ENCODE peak calls at places on chromosomes 11 and 22, in nine cellular contexts. H is Daoy; D is activated CD8-positive, alpha-beta memory T cell treated with anti-CD3 and anti-CD28 coated beads for 48 hours; O is KBM-7; F is GM04504; I is stimulated activated CD8-positive, alpha-beta memory T cell treated with anti-CD3 and anti-CD28 coated beads, Interleukin-2, amount 100 ng/mL, for 48 hours; J is HCT116; N is GM23338; K is pancreas. S is an unnamed sample.

GRCh38 chr22:37690407-37690806 is 4.3 kb downstream of the NOL12 start:
- DNase-seq in D (no peak), O (no peak), N (no peak), H (no peak), K (no peak), I (no peak), J (no peak), F (no peak), S (no peak)

GRCh38 chr22:20654343-20655208 is 119.3 kb upstream of the SERPIND1 start:
- DNase-seq in K (no peak), H (no peak), O (no peak), J (no peak), I (no peak), N (no peak), D (no peak), F (no peak), S (no peak)

GRCh38 chr11:111718436-111719325 is 47.5 kb downstream of the PPP2R1B start:
- DNase-seq in H (peak), O (no peak), D (no peak), I (no peak), F (no peak), N (no peak), K (no peak), J (no peak), S (peak)

GRCh38 chr11:11311169-11311568 is 41.9 kb downstream of the CSNK2A3 start:
- DNase-seq in I (no peak), O (peak), N (no peak), K (no peak), D (no peak), F (no peak), H (no peak), J (no peak), S (no peak)

GRCh38 chr11:10139656-10140055 is 154.4 kb downstream of the SBF2 start:
- DNase-seq in H (peak), N (no peak), F (peak), O (no peak), J (no peak), K (no peak), D (no peak), I (no peak), S (peak)

GRCh38 chr11:102846292-102846691 is 2.9 kb upstream of the MMP3 start:
- DNase-seq in O (no peak), K (no peak), N (no peak), D (no peak), F (no peak), J (no peak), H (no peak), I (no peak), S (no peak)

GRCh38 chr22:37043828-37044538 is 7.6 kb upstream of the KCTD17 start:
- DNase-seq in I (peak), J (peak), O (peak), H (peak), N (peak), D (no peak), K (peak), F (no peak), S (peak)

GRCh38 chr22:25772288-25772687 is 30.3 kb downstream of the MYO18B start:
- DNase-seq in I (no peak), O (no peak), K (no peak), J (no peak), N (no peak), D (no peak), F (no peak), H (no peak), S (no peak)

GRCh38 chr11:2777396-2777795 is 77.6 kb upstream of the KCNQ1OT1 start:
- DNase-seq in J (no peak), D (no peak), I (no peak), F (no peak), H (peak), K (no peak), O (no peak), N (no peak), S (peak)

GRCh38 chr22:16967453-16968217 is 40.4 kb downstream of the GAB4 start:
- DNase-seq in K (no peak), H (no peak), D (no peak), F (no peak), J (no peak), I (no peak), N (no peak), O (no peak), S (no peak)

GRCh38 chr11:126460417-126461095 is 105.1 kb downstream of the ST3GAL4 start:
- DNase-seq in H (no peak), I (no peak), F (no peak), N (no peak), K (peak), O (no peak), J (no peak), D (no peak), S (no peak)

GRCh38 chr11:103536335-103536722 is 427.1 kb downstream of the DYNC2H1 start:
- DNase-seq in J (no peak), O (no peak), I (no peak), K (no peak), N (no peak), D (no peak), F (no peak), H (no peak), S (no peak)

GRCh38 chr11:72569966-72570892 is 104.0 kb downstream of the PDE2A start:
- DNase-seq in F (peak), K (no peak), O (no peak), D (no peak), N (no peak), J (no peak), I (no peak), H (peak), S (peak)

GRCh38 chr11:119863811-119864601 is 135.0 kb upstream of the NECTIN1 start:
- DNase-seq in J (no peak), K (no peak), H (no peak), I (no peak), D (no peak), N (peak), F (no peak), O (no peak), S (no peak)

GRCh38 chr11:28899706-28900105 is 791.5 kb downstream of the METTL15 start:
- DNase-seq in K (no peak), J (no peak), O (no peak), F (no peak), I (no peak), N (no peak), H (no peak), D (no peak), S (no peak)

GRCh38 chr22:45678961-45679912 is 7.6 kb downstream of the ATXN10 start:
- DNase-seq in N (no peak), H (peak), J (no peak), D (no peak), O (no peak), I (no peak), F (peak), K (no peak), S (peak)

GRCh38 chr22:29727248-29727551 is 7.4 kb downstream of the CABP7 start:
- DNase-seq in F (no peak), I (no peak), D (no peak), O (no peak), J (no peak), N (peak), H (peak), K (no peak), S (peak)

GRCh38 chr11:38517991-38518390 is 1920.0 kb upstream of the RAG2 start:
- DNase-seq in I (no peak), H (no peak), F (no peak), N (no peak), D (no peak), K (no peak), J (no peak), O (no peak), S (no peak)

GRCh38 chr11:66970808-66971442 is 4.2 kb upstream of the C11orf86 start:
- DNase-seq in N (no peak), J (peak), H (peak), I (no peak), O (peak), K (no peak), F (peak), D (no peak), S (peak)

GRCh38 chr11:118305726-118306125 is 1.2 kb downstream of the CD3E start:
- DNase-seq in N (no peak), D (no peak), K (no peak), H (no peak), I (no peak), F (no peak), J (no peak), O (no peak), S (no peak)

S was measured in RPMI7951.